ENCODE peak calls at places on chromosomes 4 and X, in four cellular contexts. Z is aorta, Q is transverse colon, W is GM13976. J is an unnamed sample.
A peak's percentile ranks its signal among the peaks of the same experiment; 100 is the strongest.

GRCh38 chr4:105835177-105835576 is 60.1 kb upstream of the NPNT start:
- DNase-seq in Z (no peak), W (no peak), Q (no peak), J (no peak)

GRCh38 chrX:80810365-80810978 is 795 bp upstream of the BRWD3 start:
- DNase-seq in Z (no peak), W (no peak), Q (no peak), J (no peak)

GRCh38 chr4:184267673-184268573 is 50.2 kb upstream of the ENPP6 start:
- DNase-seq in Q (peak; percentile 77), W (peak; percentile 72), Z (peak; percentile 78), J (peak; percentile 99)

GRCh38 chr4:74009307-74009706 is 10.8 kb upstream of the CXCL5 start:
- DNase-seq in Q (no peak), W (no peak), Z (no peak), J (no peak)

GRCh38 chrX:74804574-74804973 is 120.7 kb downstream of the NEXMIF start:
- DNase-seq in W (no peak), Q (no peak), Z (no peak), J (no peak)

GRCh38 chrX:129980540-129981206 is 1.8 kb upstream of the BCORL1 start:
- DNase-seq in Q (peak; percentile 73), Z (peak; percentile 74), W (peak; percentile 50), J (no peak)

GRCh38 chr4:21641696-21642095 is 306.9 kb downstream of the KCNIP4 start:
- DNase-seq in W (no peak), Z (no peak), Q (no peak), J (no peak)

GRCh38 chrX:2566044-2566443 is 65.3 kb upstream of the DHRSX start:
- DNase-seq in Q (no peak), W (no peak), Z (no peak), J (no peak)

GRCh38 chr4:73897380-73898136 is 28.4 kb downstream of the CXCL1 start:
- DNase-seq in Z (no peak), W (no peak), Q (no peak), J (no peak)

GRCh38 chr4:55765070-55765469 is 54.5 kb upstream of the EXOC1L start:
- DNase-seq in Z (no peak), Q (no peak), W (no peak), J (no peak)

GRCh38 chr4:130808492-130808891 is 1712.5 kb downstream of the C4orf33 start:
- DNase-seq in Q (no peak), W (no peak), Z (no peak), J (no peak)

GRCh38 chr4:7800410-7800809 is 139.3 kb downstream of the AFAP1 start:
- DNase-seq in Z (no peak), Q (no peak), W (no peak), J (no peak)

GRCh38 chrX:22526339-22526738 is 253.6 kb downstream of the CBLL2 start:
- DNase-seq in Q (no peak), W (peak; percentile 24), Z (no peak), J (peak; percentile 59)

GRCh38 chrX:150487369-150488094 is 80.9 kb upstream of the MTM1 start:
- DNase-seq in Q (no peak), W (no peak), Z (no peak), J (no peak)

GRCh38 chr4:74793757-74794340 is 474 bp downstream of the BTC start:
- DNase-seq in Z (peak; percentile 71), W (peak; percentile 30), Q (peak; percentile 79), J (no peak)

GRCh38 chr4:81599646-81600231 is 128.0 kb upstream of the RASGEF1B start:
- DNase-seq in Q (no peak), W (no peak), Z (no peak), J (no peak)

GRCh38 chrX:55135171-55135570 is 46.4 kb downstream of the PAGE2 start:
- DNase-seq in Z (peak; percentile 45), W (no peak), Q (peak; percentile 43), J (no peak)

GRCh38 chr4:80454040-80454439 is 118.5 kb downstream of the CFAP299 start:
- DNase-seq in Q (no peak), W (no peak), Z (no peak), J (no peak)

GRCh38 chr4:156190606-156191005 is 236.9 kb upstream of the CTSO start:
- DNase-seq in Z (no peak), W (no peak), Q (no peak), J (no peak)

GRCh38 chr4:89119836-89120235 is 8.5 kb downstream of the TIGD2 start:
- DNase-seq in Z (no peak), W (no peak), Q (no peak), J (no peak)

GRCh38 chr4:67483868-67484602 is 61.3 kb downstream of the CENPC start:
- DNase-seq in W (no peak), Z (no peak), Q (no peak), J (no peak)

GRCh38 chr4:159206427-159206871 is 103.6 kb downstream of the RAPGEF2 start:
- DNase-seq in Z (no peak), Q (no peak), W (peak; percentile 48), J (peak; percentile 80)